ENCODE peak calls at places on chromosome 19, in four cellular contexts. O, K, P and L are unnamed samples.

GRCh38 chr19:16078311-16078758 is 2.0 kb downstream of the TPM4 start:
- DNase-seq in P (no peak), K (no peak), O (no peak), L (no peak)

GRCh38 chr19:36084231-36085009 is 26.5 kb upstream of the OVOL3 start:
- DNase-seq in O (no peak), K (no peak), P (no peak), L (no peak)

GRCh38 chr19:28472111-28472510 is 740.8 kb downstream of the UQCRFS1 start:
- DNase-seq in O (no peak), P (no peak), K (no peak), L (no peak)

GRCh38 chr19:55690109-55690768 is 15.2 kb downstream of the EPN1 start:
- DNase-seq in P (no peak), K (no peak), O (no peak), L (no peak)

GRCh38 chr19:41934849-41935374 is 6.7 kb upstream of the ERFL start:
- DNase-seq in P (no peak), O (peak; percentile 97), K (peak; percentile 80), L (peak; percentile 58)

GRCh38 chr19:10501971-10502523 is 1.1 kb downstream of the KEAP1 start:
- DNase-seq in K (peak; percentile 42), O (peak; percentile 71), P (no peak), L (peak; percentile 33)

GRCh38 chr19:16591803-16592556 is 19.8 kb upstream of the SLC35E1 start:
- DNase-seq in P (no peak), K (no peak), O (no peak), L (no peak)

GRCh38 chr19:49442793-49443365 is 1.6 kb upstream of the SLC17A7 start:
- DNase-seq in P (no peak), O (peak; percentile 100), K (peak; percentile 91), L (peak; percentile 86)

GRCh38 chr19:29714953-29715694 is at the start of gene C19orf12:
- DNase-seq in O (peak; percentile 77), P (no peak), K (peak; percentile 72), L (peak; percentile 18)

GRCh38 chr19:46349311-46349993 is 2.6 kb downstream of the PPP5C start:
- DNase-seq in P (no peak), K (no peak), O (no peak), L (no peak)

GRCh38 chr19:46785054-46785979 is 3.1 kb downstream of the SLC1A5 start:
- DNase-seq in O (no peak), P (no peak), K (no peak), L (no peak)

GRCh38 chr19:38975214-38975860 is at the start of gene FBXO17:
- DNase-seq in O (peak; percentile 84), K (peak; percentile 81), P (no peak), L (peak; percentile 47)

GRCh38 chr19:6590458-6591319 is at the start of gene CD70:
- DNase-seq in P (peak; percentile 88), O (peak; percentile 79), K (no peak), L (no peak)

GRCh38 chr19:49939721-49940481 is 10.6 kb upstream of the NUP62 start:
- DNase-seq in K (no peak), O (no peak), P (no peak), L (no peak)

GRCh38 chr19:58473775-58474174 is 2.4 kb upstream of the ZNF446 start:
- DNase-seq in O (no peak), K (no peak), P (no peak), L (no peak)

GRCh38 chr19:1512671-1513491 is at the start of gene ADAMTSL5:
- DNase-seq in K (peak; percentile 87), P (no peak), O (no peak), L (peak; percentile 40)

GRCh38 chr19:1599460-1599846 is 5.8 kb downstream of the UQCR11 start:
- DNase-seq in K (no peak), O (no peak), P (no peak), L (no peak)

GRCh38 chr19:49956113-49956491 is 4.9 kb downstream of the SIGLEC11 start:
- DNase-seq in O (no peak), P (no peak), K (no peak), L (no peak)

GRCh38 chr19:6707658-6708018 is 12.8 kb downstream of the C3 start:
- DNase-seq in K (no peak), P (no peak), O (no peak), L (no peak)

GRCh38 chr19:16521715-16522289 is 20.4 kb downstream of the CHERP start:
- DNase-seq in O (no peak), P (no peak), K (no peak), L (no peak)

GRCh38 chr19:55300821-55301458 is 17.1 kb downstream of the BRSK1 start:
- DNase-seq in P (no peak), O (no peak), K (no peak), L (no peak)

GRCh38 chr19:50827476-50827875 is 3.9 kb upstream of the KLK1 start:
- DNase-seq in O (no peak), P (no peak), K (no peak), L (no peak)

GRCh38 chr19:34191355-34191962 is 19.2 kb downstream of the LSM14A start:
- DNase-seq in K (no peak), O (no peak), P (no peak), L (no peak)

GRCh38 chr19:40147693-40148347 is 43.4 kb upstream of the MAP3K10 start:
- DNase-seq in P (no peak), K (no peak), O (no peak), L (no peak)

GRCh38 chr19:45508931-45509691 is 1.8 kb downstream of the VASP start:
- DNase-seq in P (peak; percentile 69), K (peak; percentile 89), O (peak; percentile 74), L (peak; percentile 63)

GRCh38 chr19:46722004-46722380 is 5.1 kb upstream of the PRKD2 start:
- DNase-seq in P (no peak), O (no peak), K (no peak), L (no peak)

GRCh38 chr19:18319591-18320135 is 3.2 kb downstream of the LSM4 start:
- DNase-seq in O (no peak), P (no peak), K (no peak), L (peak; percentile 81)

GRCh38 chr19:10812902-10813404 is 23.1 kb downstream of the TMED1 start:
- DNase-seq in P (no peak), K (peak; percentile 85), O (no peak), L (no peak)

GRCh38 chr19:13782537-13782936 is 8.3 kb downstream of the C19orf53 start:
- DNase-seq in K (no peak), O (no peak), P (no peak), L (no peak)

GRCh38 chr19:13788991-13789390 is 6.3 kb upstream of the ZSWIM4 start:
- DNase-seq in K (no peak), P (no peak), O (no peak), L (no peak)

GRCh38 chr19:13783565-13784500 is 9.6 kb downstream of the C19orf53 start:
- DNase-seq in K (no peak), P (no peak), O (no peak), L (no peak)

GRCh38 chr19:13781547-13781946 is 7.3 kb downstream of the C19orf53 start:
- DNase-seq in O (peak; percentile 74), P (no peak), K (peak; percentile 79), L (no peak)

DNA sequence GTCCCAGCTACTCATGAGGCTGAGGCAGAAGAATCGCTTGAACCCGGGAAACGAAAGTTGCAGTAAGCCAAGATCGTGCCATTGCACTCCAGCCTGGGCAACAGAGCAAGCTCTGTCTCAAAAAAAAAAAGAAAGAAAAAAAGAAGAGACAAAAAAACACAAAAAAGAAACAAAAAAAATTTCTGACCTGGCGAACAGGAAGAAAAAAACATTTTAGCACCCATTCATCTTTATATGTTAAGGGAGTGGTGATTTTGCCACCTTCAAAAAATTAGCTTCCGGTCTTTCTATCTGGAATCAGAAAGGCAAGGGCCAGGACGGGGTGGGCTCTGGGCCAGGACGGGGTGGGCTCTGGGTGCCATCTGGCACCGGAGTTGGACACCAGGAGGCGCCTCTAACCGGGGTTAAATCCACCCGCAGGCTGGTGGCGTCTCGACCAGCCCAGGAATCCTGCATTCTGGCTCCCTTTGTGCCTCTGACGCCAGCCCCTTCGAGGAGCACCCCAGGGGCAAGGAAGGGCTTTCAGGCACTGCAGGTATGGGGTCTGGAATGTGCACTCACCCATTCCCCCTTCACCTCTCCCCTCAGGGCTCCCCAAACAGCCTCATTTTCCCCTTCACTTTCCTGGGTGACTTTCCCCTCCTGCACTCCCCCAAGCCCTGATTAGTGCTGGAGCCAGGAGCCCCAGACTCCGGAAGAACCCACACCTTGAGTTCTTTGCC is 10.4 kb upstream of the ZSWIM4 start:
- DNase-seq in P (no peak), K (peak; percentile 66), O (peak; percentile 88), L (peak; percentile 44)
- TF ChIP-seq ATF3 in P (no peak), K (no peak), O (no peak), L (no peak)

GRCh38 chr19:5062799-5063198 is 93.9 kb downstream of the KDM4B start:
- DNase-seq in P (no peak), K (no peak), O (no peak), L (no peak)
- TF ChIP-seq TAF1 in P (no peak), K (no peak), O (no peak), L (no peak)

DNA sequence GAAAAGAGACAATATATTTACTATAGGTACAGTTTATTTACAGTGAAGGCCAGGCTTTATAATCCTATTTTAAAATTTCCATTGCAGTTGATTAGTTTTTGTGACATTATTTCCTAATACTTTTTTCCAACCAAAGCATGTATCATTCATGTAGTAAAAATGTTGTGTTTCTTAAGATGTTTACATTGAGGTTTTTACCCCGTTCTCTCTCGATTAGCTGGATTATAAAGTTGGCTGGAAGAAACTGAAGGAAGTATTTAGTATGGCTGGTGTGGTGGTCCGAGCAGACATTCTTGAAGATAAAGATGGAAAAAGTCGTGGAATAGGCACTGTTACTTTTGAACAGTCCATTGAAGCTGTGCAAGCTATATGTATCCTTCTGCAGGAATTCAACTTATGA is 21.2 kb downstream of the HNRNPM start:
- DNase-seq in K (no peak), O (no peak), P (no peak), L (no peak)
- TF ChIP-seq SP1 in K (no peak), O (no peak), P (no peak), L (no peak)

GRCh38 chr19:3768748-3769099 is 3.3 kb downstream of the RAX2 start:
- DNase-seq in K (no peak), P (no peak), O (no peak), L (no peak)

GRCh38 chr19:3769494-3769893 is 2.5 kb downstream of the RAX2 start:
- DNase-seq in K (no peak), O (no peak), P (no peak), L (no peak)

GRCh38 chr19:3771906-3772450 is at the start of gene RAX2:
- DNase-seq in K (peak; percentile 53), P (no peak), O (no peak), L (no peak)

GRCh38 chr19:3771033-3771905 is 759 bp downstream of the RAX2 start:
- DNase-seq in K (no peak), O (peak; percentile 60), P (no peak), L (no peak)

DNA sequence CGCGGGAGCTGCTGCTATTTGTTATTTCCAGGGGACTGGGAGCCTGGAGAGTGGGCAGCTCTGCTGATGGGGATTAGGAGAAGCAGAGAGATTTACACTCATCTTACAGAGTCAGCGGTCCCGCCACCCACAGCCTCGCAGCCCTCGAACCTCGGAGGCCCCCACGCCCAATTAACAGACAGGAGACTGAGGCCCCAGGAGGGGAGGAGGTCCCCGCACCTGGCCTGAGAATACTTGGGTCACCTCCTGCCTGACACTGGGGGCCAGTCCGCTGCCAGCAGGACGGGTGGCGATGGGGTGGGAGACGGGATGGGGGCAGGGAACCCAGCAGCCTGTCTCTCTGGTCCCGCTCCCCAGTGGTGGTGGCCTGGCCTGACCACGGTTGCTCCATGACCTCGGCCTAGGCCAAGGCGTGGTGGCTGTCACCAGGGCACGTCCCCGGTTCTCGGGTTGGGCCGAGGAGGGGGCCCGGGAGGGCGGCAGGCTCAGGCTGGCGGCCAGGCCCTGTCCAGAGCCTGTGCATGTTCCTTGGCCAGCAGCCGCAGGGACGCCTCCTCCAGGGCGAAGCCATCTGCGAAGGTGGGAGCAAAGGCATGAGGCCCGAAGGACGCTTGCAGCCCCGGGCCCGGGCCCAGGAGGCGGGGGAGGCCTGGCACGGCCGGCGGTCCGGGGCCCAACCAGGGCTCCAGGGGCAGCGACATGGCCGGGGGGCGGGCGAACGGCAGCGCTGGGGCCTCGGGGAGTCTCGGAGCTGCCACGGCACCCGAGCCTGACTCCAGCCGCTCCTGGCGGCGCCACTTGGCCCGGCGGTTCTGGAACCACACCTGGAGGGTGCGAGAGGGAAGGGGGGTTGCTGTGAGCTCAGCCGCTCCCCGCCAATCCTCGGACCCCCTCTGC is 1.6 kb downstream of the RAX2 start:
- DNase-seq in K (no peak), O (no peak), P (no peak), L (no peak)
- TF ChIP-seq ATF3 in K (no peak), O (no peak), P (no peak), L (no peak)